ENCODE peak calls at places on chromosomes 4 and X, in eight cellular contexts. A is B cell; I is CD8-positive, alpha-beta memory T cell; W is activated T-cell treated with anti-CD3 and anti-CD28 coated beads for 48 hours; N is GM20000; G is GM18507; U is left ventricle myocardium inferior; Q is sciatic nerve. E is an unnamed sample.
A peak's percentile ranks its signal among the peaks of the same experiment; 100 is the strongest.

GRCh38 chrX:41027388-41027787 is 57.9 kb upstream of the USP9X start:
- DNase-seq in G (no peak), I (no peak), W (no peak), A (no peak), U (no peak), Q (no peak), N (no peak), E (no peak)

GRCh38 chr4:119020158-119020557 is 115.5 kb upstream of the MYOZ2 start:
- DNase-seq in W (no peak), G (no peak), A (no peak), Q (no peak), U (no peak), I (no peak), N (no peak), E (no peak)

GRCh38 chr4:162347492-162348213 is 183.9 kb upstream of the FSTL5 start:
- DNase-seq in W (no peak), U (peak; percentile 53), N (no peak), G (no peak), Q (no peak), A (no peak), I (no peak), E (no peak)

GRCh38 chr4:169070895-169071218 is 60.8 kb upstream of the CBR4 start:
- DNase-seq in I (no peak), N (no peak), W (no peak), Q (no peak), U (no peak), G (no peak), A (no peak), E (no peak)

GRCh38 chr4:178633263-178633662 is 1191.0 kb upstream of the AGA start:
- DNase-seq in I (no peak), W (no peak), U (no peak), A (no peak), N (no peak), G (no peak), Q (no peak), E (no peak)

GRCh38 chrX:57445046-57445445 is 146.8 kb upstream of the ZXDB start:
- DNase-seq in W (no peak), N (no peak), I (no peak), A (no peak), Q (no peak), U (no peak), G (no peak), E (no peak)

GRCh38 chrX:48025561-48025960 is 18.8 kb downstream of the SPACA5 start:
- DNase-seq in G (peak; percentile 1), W (no peak), Q (no peak), N (peak; percentile 22), U (no peak), A (no peak), I (peak; percentile 54), E (no peak)

GRCh38 chr4:125010776-125011503 is 298.4 kb upstream of the ANKRD50 start:
- DNase-seq in N (no peak), I (no peak), A (no peak), W (no peak), Q (no peak), G (no peak), U (no peak), E (no peak)

GRCh38 chr4:110514889-110515479 is 39.0 kb downstream of the ENPEP start:
- DNase-seq in A (no peak), I (no peak), N (peak; percentile 10), Q (no peak), G (no peak), U (no peak), W (no peak), E (no peak)

GRCh38 chr4:55736605-55737183 is 82.9 kb upstream of the EXOC1L start:
- DNase-seq in W (no peak), U (no peak), G (no peak), A (no peak), I (no peak), Q (no peak), N (peak; percentile 28), E (no peak)

GRCh38 chrX:110004210-110004609 is 1.3 kb downstream of the TMEM164 start:
- DNase-seq in A (no peak), G (no peak), I (no peak), N (no peak), U (no peak), Q (no peak), W (no peak), E (no peak)

GRCh38 chr4:129282293-129282692 is 186.3 kb downstream of the C4orf33 start:
- DNase-seq in Q (no peak), U (no peak), G (no peak), W (no peak), I (no peak), N (no peak), A (no peak), E (no peak)

GRCh38 chr4:83251074-83251835 is 33.3 kb downstream of the COQ2 start:
- DNase-seq in W (no peak), U (no peak), A (no peak), G (no peak), N (no peak), I (no peak), Q (no peak), E (no peak)

E was measured in nucleus accumbens.